ENCODE peak calls at places on chromosomes 4 and X, in seven cellular contexts. H is central memory CD4-positive, alpha-beta T cell; W is HS-5; O is upper lobe of right lung; E is H4; U is NCI-H345; B is SK-N-SH. L is an unnamed sample.

GRCh38 chr4:65021737-65022136 is 612.5 kb upstream of the TECRL start:
- DNase-seq in O (no peak), E (no peak), W (no peak), B (no peak), U (no peak), H (no peak), L (no peak)

GRCh38 chrX:108001218-108001814 is 19.1 kb upstream of the TEX13B start:
- DNase-seq in W (no peak), O (no peak), B (peak; percentile 19), H (peak; percentile 57), U (peak; percentile 77), E (peak; percentile 71), L (no peak)

GRCh38 chr4:137420901-137421384 is 111.4 kb downstream of the PCDH18 start:
- DNase-seq in W (no peak), B (no peak), H (no peak), U (no peak), E (no peak), O (no peak), L (no peak)

GRCh38 chrX:18995216-18995615 is 11.3 kb upstream of the PHKA2 start:
- DNase-seq in H (no peak), B (no peak), O (no peak), U (no peak), E (no peak), W (peak; percentile 40), L (no peak)

GRCh38 chrX:107204063-107204605 is 2.1 kb downstream of the NUP62CL start:
- DNase-seq in H (no peak), E (no peak), O (no peak), W (no peak), B (no peak), U (no peak), L (no peak)

GRCh38 chrX:24805201-24805600 is 111.5 kb downstream of the POLA1 start:
- DNase-seq in E (no peak), W (no peak), B (no peak), H (no peak), U (no peak), O (no peak), L (no peak)

GRCh38 chrX:153925739-153926593 is at the start of gene ARHGAP4:
- DNase-seq in B (no peak), H (peak; percentile 40), O (peak; percentile 71), U (no peak), E (no peak), W (no peak), L (no peak)

GRCh38 chr4:14465498-14465897 is 536.8 kb upstream of the CPEB2 start:
- DNase-seq in B (no peak), H (no peak), W (no peak), E (no peak), U (no peak), O (no peak), L (no peak)

GRCh38 chr4:26406346-26406975 is 83.8 kb downstream of the CCKAR start:
- DNase-seq in O (no peak), W (no peak), U (no peak), B (no peak), E (no peak), H (no peak), L (no peak)

GRCh38 chr4:1396806-1397455 is 9.3 kb downstream of the NKX1-1 start:
- DNase-seq in H (no peak), B (peak; percentile 20), O (peak; percentile 25), E (no peak), W (no peak), U (no peak), L (no peak)

GRCh38 chr4:153545822-153546221 is 79.7 kb downstream of the TMEM131L start:
- DNase-seq in W (no peak), O (no peak), U (no peak), H (no peak), E (no peak), B (no peak), L (no peak)

GRCh38 chrX:111543212-111543762 is 31.8 kb downstream of the SERTM2 start:
- DNase-seq in O (no peak), W (no peak), B (no peak), U (no peak), H (no peak), E (no peak), L (no peak)

GRCh38 chr4:1463088-1463926 is 57.1 kb upstream of the NKX1-1 start:
- DNase-seq in B (peak; percentile 33), W (no peak), H (no peak), E (no peak), U (no peak), O (peak; percentile 45), L (no peak)

GRCh38 chr4:81509822-81510221 is 38.1 kb upstream of the RASGEF1B start:
- DNase-seq in O (no peak), H (no peak), W (no peak), E (no peak), U (no peak), B (no peak), L (no peak)

GRCh38 chrX:1524874-1525582 is 12.0 kb downstream of the P2RY8 start:
- DNase-seq in U (no peak), O (peak; percentile 9), W (no peak), B (no peak), H (no peak), E (no peak), L (no peak)

GRCh38 chrX:30910124-30910860 is 21.2 kb upstream of the TAB3 start:
- DNase-seq in B (no peak), H (no peak), U (no peak), E (peak; percentile 25), O (no peak), W (no peak), L (no peak)

GRCh38 chr4:40192286-40193017 is 4.4 kb upstream of the RHOH start:
- DNase-seq in H (no peak), B (no peak), E (no peak), O (no peak), U (peak; percentile 3), W (no peak), L (no peak)

GRCh38 chrX:41518127-41518840 is 71.1 kb downstream of the NYX start:
- DNase-seq in H (no peak), O (no peak), U (no peak), E (no peak), W (no peak), B (no peak), L (no peak)

GRCh38 chrX:129678176-129678880 is 23.6 kb upstream of the APLN start:
- DNase-seq in O (peak; percentile 82), E (peak; percentile 59), H (peak; percentile 47), W (no peak), U (peak; percentile 80), B (peak; percentile 62), L (no peak)

GRCh38 chrX:106171293-106171692 is 3.2 kb downstream of the PWWP3B start:
- DNase-seq in W (no peak), U (no peak), B (no peak), E (no peak), H (no peak), O (no peak), L (no peak)

L was measured in iPS DF 6.9.